ENCODE peak calls at places on chromosomes 11 and 22, in nine cellular contexts. U is mammary epithelial cell; F is NCI-H446; C is bronchial epithelial cell; T is dorsolateral prefrontal cortex; J is activated CD8-positive, alpha-beta memory T cell treated with anti-CD3 and anti-CD28 coated beads, Interleukin-2, amount 50 U/mL, for 48 hours; Q is kidney; I is NCI-H1105 treated with DMSO at 0.1 percent for 48 hours; D is hypothalamus. S is an unnamed sample.

GRCh38 chr22:36586852-36587251 is 57.9 kb upstream of the EIF3D start:
- DNase-seq in D (no peak), I (no peak), T (no peak), Q (no peak), C (no peak), U (no peak), F (no peak), J (no peak), S (no peak)

GRCh38 chr11:37115963-37116362 is 517.9 kb upstream of the RAG2 start:
- DNase-seq in J (no peak), Q (no peak), I (no peak), D (no peak), U (no peak), T (no peak), F (no peak), C (no peak), S (no peak)

GRCh38 chr22:19942886-19943664 is 1.5 kb upstream of the TXNRD2 start:
- DNase-seq in I (no peak), D (no peak), Q (peak), T (no peak), F (peak), U (peak), C (peak), J (no peak), S (no peak)

GRCh38 chr22:27918351-27919221 is 470 bp downstream of the PITPNB start:
- DNase-seq in I (peak), Q (peak), T (peak), F (peak), U (peak), J (peak), D (no peak), C (peak), S (peak)

GRCh38 chr22:39351689-39352214 is 2.0 kb downstream of the SYNGR1 start:
- DNase-seq in Q (no peak), T (no peak), J (no peak), D (no peak), C (no peak), F (no peak), U (peak), I (no peak), S (no peak)

GRCh38 chr11:76702378-76703128 is 32.0 kb upstream of the LRRC32 start:
- DNase-seq in T (no peak), C (no peak), D (no peak), F (no peak), J (no peak), I (no peak), Q (no peak), U (no peak), S (no peak)

GRCh38 chr11:12223771-12224536 is 113.6 kb downstream of the MICAL2 start:
- DNase-seq in J (no peak), Q (no peak), T (no peak), U (peak), D (no peak), I (no peak), F (no peak), C (peak), S (no peak)

GRCh38 chr11:133681901-133682300 is 149.6 kb upstream of the OPCML start:
- DNase-seq in F (no peak), T (no peak), C (no peak), Q (no peak), U (no peak), I (peak), D (no peak), J (no peak), S (no peak)

GRCh38 chr22:33577862-33578411 is 342.3 kb downstream of the LARGE1 start:
- DNase-seq in Q (no peak), D (no peak), F (no peak), T (no peak), C (no peak), U (no peak), J (no peak), I (no peak), S (no peak)

GRCh38 chr22:29330291-29330690 is 14.8 kb upstream of the RASL10A start:
- DNase-seq in Q (no peak), D (no peak), I (no peak), J (no peak), F (no peak), T (no peak), C (no peak), U (no peak), S (no peak)

GRCh38 chr11:75445315-75445953 is 12.4 kb upstream of the KLHL35 start:
- DNase-seq in U (peak), C (no peak), F (peak), J (peak), T (peak), I (peak), D (no peak), Q (no peak), S (peak)

GRCh38 chr11:105000167-105000566 is 22.8 kb downstream of the CASP5 start:
- DNase-seq in D (no peak), J (no peak), Q (no peak), I (no peak), C (no peak), U (peak), F (no peak), T (no peak), S (no peak)

GRCh38 chr11:102709211-102709980 is 3.8 kb upstream of the MMP27 start:
- DNase-seq in D (no peak), I (no peak), U (peak), Q (no peak), T (no peak), J (no peak), C (peak), F (no peak), S (no peak)

GRCh38 chr11:695606-696381 is at the start of gene TMEM80:
- DNase-seq in Q (peak), F (peak), U (peak), J (peak), C (peak), D (peak), I (peak), T (peak), S (peak)

S was measured in type B pancreatic cell.